ENCODE peak calls at places on chromosomes 11 and 22, in seven cellular contexts. N is BE2C; D is AG09319; M is activated effector memory CD4-positive, alpha-beta T cell treated with anti-CD3 and anti-CD28 coated beads, Interleukin-2, amount 50 U/mL, for 16 hours; T is midbrain; Q is neural crest cell; H is frontal cortex. E is an unnamed sample.

GRCh38 chr11:72721689-72722049 is 30.5 kb downstream of the ARAP1 start:
- DNase-seq in H (no peak), T (no peak), Q (no peak), N (no peak), D (no peak), M (peak; percentile 79), E (peak; percentile 32)

GRCh38 chr11:77617892-77618291 is 19.7 kb downstream of the CLNS1A start:
- DNase-seq in M (no peak), D (no peak), T (no peak), Q (no peak), H (no peak), N (no peak), E (no peak)

GRCh38 chr11:57761301-57762234 is at the start of gene CTNND1:
- DNase-seq in D (peak; percentile 96), M (no peak), N (peak; percentile 79), T (peak; percentile 87), Q (peak; percentile 63), H (peak; percentile 75), E (peak; percentile 98)

GRCh38 chr22:32005453-32005852 is 37.6 kb upstream of the SLC5A1 start:
- DNase-seq in T (no peak), Q (no peak), H (no peak), M (no peak), N (no peak), D (no peak), E (no peak)

GRCh38 chr11:75655619-75656018 is 13.2 kb downstream of the MAP6 start:
- DNase-seq in N (no peak), M (no peak), T (no peak), D (no peak), Q (no peak), H (no peak), E (no peak)

GRCh38 chr11:121547574-121547973 is 94.8 kb upstream of the SORL1-AS1 start:
- DNase-seq in Q (no peak), D (no peak), M (no peak), H (no peak), N (no peak), T (no peak), E (no peak)

GRCh38 chr11:11468919-11469318 is 115.9 kb upstream of the CSNK2A3 start:
- DNase-seq in M (no peak), T (no peak), D (no peak), Q (no peak), N (no peak), H (no peak), E (no peak)

GRCh38 chr11:21625982-21626381 is 566.9 kb upstream of the ANO5 start:
- DNase-seq in H (no peak), Q (no peak), N (no peak), M (no peak), T (no peak), D (no peak), E (peak; percentile 72)